ENCODE peak calls at places on chromosomes 2 and 18, in four cellular contexts. J, Q, U and F are unnamed samples. For H3K9me3, the result is how much of the 10 kb centered on the place peaks cover.

GRCh38 chr18:69127844-69128486 is 272.7 kb upstream of the DOK6 start:
- DNase-seq in J (no peak), Q (no peak), U (no peak), F (no peak)

GRCh38 chr2:178069551-178069950 is 3.0 kb downstream of the PDE11A start:
- DNase-seq in J (no peak), Q (no peak), U (no peak), F (no peak)

GRCh38 chr2:46151582-46151981 is 145.6 kb upstream of the EPAS1 start:
- DNase-seq in J (no peak), Q (no peak), U (peak), F (no peak)

GRCh38 chr2:31469648-31470047 is 55.1 kb upstream of the XDH start:
- DNase-seq in J (no peak), Q (no peak), U (no peak), F (no peak)

GRCh38 chr2:238170386-238171071 is 11.8 kb downstream of the ERFE start:
- DNase-seq in J (no peak), Q (no peak), U (no peak), F (no peak)

GRCh38 chr2:60992985-60993392 is 24.5 kb upstream of the PEX13 start:
- DNase-seq in J (no peak), Q (no peak), U (no peak), F (no peak)

GRCh38 chr2:208546860-208547650 is 140.5 kb downstream of the PTH2R start:
- DNase-seq in J (no peak), Q (no peak), U (no peak), F (no peak)

GRCh38 chr2:225457462-225457861 is 58.0 kb downstream of the NYAP2 start:
- DNase-seq in J (no peak), Q (no peak), U (no peak), F (no peak)

GRCh38 chr18:26621161-26622026 is 73.0 kb upstream of the KCTD1 start:
- DNase-seq in J (peak), Q (peak), U (no peak), F (peak)

GRCh38 chr2:138814123-138814883 is 34.1 kb upstream of the NXPH2 start:
- DNase-seq in J (no peak), Q (peak), U (no peak), F (no peak)

GRCh38 chr2:1675633-1676032 is 68.7 kb downstream of the PXDN start:
- DNase-seq in J (peak), Q (peak), U (peak), F (peak)

GRCh38 chr18:61703508-61703907 is 189.3 kb downstream of the RNF152 start:
- DNase-seq in J (no peak), Q (no peak), U (peak), F (no peak)

GRCh38 chr2:230908595-230909191 is 16.3 kb downstream of the GPR55 start:
- DNase-seq in J (peak), Q (no peak), U (peak), F (peak)

GRCh38 chr2:230906471-230907230 is 18.4 kb downstream of the GPR55 start:
- DNase-seq in J (no peak), Q (no peak), U (no peak), F (no peak)

GRCh38 chr2:230907361-230908093 is 17.5 kb downstream of the GPR55 start:
- DNase-seq in J (no peak), Q (no peak), U (no peak), F (no peak)

GRCh38 chr2:230909841-230910545 is 15.0 kb downstream of the GPR55 start:
- DNase-seq in J (no peak), Q (no peak), U (no peak), F (no peak)

DNA sequence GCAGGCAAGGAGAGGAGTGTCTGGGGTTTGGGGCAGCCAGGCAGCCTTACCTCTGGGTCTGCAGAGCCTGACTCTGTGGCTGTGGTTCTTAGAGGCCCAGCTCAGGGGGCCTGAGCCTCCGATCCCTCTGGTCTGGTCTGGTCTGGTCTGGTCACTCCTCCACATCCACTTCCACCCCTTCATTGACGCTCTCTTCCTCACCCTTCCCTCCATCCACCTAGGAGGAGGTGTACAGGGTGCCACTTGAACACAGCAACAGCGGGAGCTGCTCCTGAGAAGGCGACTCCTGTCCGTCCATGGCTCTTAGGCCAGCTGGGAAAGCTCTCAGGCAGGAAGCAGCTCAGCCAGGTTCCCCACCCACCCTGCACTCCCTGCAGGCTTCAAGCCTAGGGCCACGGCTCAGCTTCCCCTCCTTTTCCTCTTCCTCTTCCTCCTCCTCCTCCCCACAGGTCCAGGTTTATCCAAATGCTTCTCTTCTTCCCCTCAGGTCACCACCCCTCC is 16.9 kb downstream of the GPR55 start:
- DNase-seq in J (no peak), Q (no peak), U (peak), F (no peak)
- H3K4me3 ChIP-seq in J (no peak), Q (no peak), U (no peak), F (no peak)

GRCh38 chr2:105596522-105596921 is 148.2 kb upstream of the NCK2 start:
- DNase-seq in J (no peak), Q (no peak), U (no peak), F (no peak)

GRCh38 chr2:105597831-105598293 is 146.8 kb upstream of the NCK2 start:
- DNase-seq in J (no peak), Q (no peak), U (no peak), F (no peak)

GRCh38 chr2:105598853-105599252 is 145.9 kb upstream of the NCK2 start:
- DNase-seq in J (no peak), Q (no peak), U (no peak), F (no peak)

GRCh38 chr2:105598404-105598803 is 146.3 kb upstream of the NCK2 start:
- DNase-seq in J (no peak), Q (no peak), U (no peak), F (no peak)

GRCh38 chr2:105597011-105597830 is 147.5 kb upstream of the NCK2 start:
- DNase-seq in J (no peak), Q (no peak), U (no peak), F (no peak)
- H3K9me3 ChIP-seq in J (under half), Q (under half), U (under half), F (under half)

GRCh38 chr2:65368464-65368863 is 63.9 kb downstream of the SPRED2 start:
- DNase-seq in J (no peak), Q (no peak), U (no peak), F (no peak)

GRCh38 chr2:65369574-65369973 is 62.8 kb downstream of the SPRED2 start:
- DNase-seq in J (no peak), Q (no peak), U (no peak), F (no peak)

GRCh38 chr2:65370387-65371093 is 61.9 kb downstream of the SPRED2 start:
- DNase-seq in J (no peak), Q (no peak), U (no peak), F (no peak)

GRCh38 chr2:65371094-65371474 is 61.3 kb downstream of the SPRED2 start:
- DNase-seq in J (no peak), Q (no peak), U (no peak), F (no peak)

DNA sequence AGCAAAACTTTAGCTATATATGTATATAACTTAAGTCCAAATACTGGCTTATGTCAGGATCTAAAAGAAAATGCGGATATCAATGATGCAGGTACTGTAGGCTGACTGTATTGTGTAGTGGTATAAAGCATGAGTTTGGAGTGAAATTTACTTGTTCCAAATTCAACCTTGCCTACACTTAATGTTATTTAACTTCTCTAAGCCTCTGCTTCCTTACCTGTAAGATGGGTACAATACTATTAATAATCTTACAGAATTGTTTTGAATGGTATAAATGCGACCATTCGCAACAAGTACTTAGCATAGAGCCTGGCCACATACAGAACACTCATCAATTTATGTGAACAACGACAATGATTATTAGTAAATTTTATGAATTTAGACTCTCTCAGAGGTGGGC is 62.4 kb downstream of the SPRED2 start:
- DNase-seq in J (no peak), Q (no peak), U (no peak), F (no peak)
- H3K4me3 ChIP-seq in J (no peak), Q (no peak), U (no peak), F (no peak)

GRCh38 chr18:71212222-71212621 is 923.4 kb downstream of the SOCS6 start:
- DNase-seq in J (no peak), Q (no peak), U (no peak), F (no peak)
- H3K9me3 ChIP-seq in J (under half), Q (under half), U (under half), F (under half)

DNA sequence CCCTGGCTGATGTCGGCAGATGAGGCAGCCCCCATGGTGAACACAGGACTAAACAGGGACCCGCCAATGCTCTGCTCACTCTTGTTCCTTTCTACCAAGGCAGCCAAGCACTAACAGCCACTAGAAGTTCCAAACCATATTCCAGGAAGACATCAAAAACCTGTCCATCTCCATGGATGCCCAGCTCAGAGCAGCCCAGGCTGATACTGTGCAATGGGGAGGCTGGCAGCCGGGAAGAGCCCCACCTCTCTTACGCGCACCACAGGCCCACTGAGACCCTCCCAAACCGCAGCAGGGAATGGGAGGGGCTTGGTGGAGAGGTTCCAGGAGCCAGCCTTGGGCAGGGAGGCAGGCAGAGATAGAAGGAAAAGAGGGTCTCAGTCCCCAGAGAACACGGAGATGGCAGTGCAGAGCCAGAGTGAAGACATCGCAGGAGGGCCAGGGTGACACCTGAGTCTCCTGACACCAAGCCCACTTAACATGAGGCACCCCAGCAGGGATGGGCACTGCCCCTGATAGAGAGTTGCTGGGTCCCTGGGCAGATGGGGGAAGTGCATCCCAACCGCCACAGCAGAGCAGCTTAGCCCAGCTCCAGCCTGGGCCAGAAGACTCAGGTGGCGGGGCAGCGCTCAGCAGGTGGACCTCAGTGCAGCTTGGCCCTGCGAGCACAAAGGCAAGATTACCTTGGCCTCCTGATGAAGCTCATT is 3.4 kb downstream of the HS6ST1 start:
- DNase-seq in J (no peak), Q (peak), U (no peak), F (no peak)
- H3K4me3 ChIP-seq in J (no peak), Q (peak), U (peak), F (no peak)

GRCh38 chr18:13696961-13697360 is 29.4 kb downstream of the FAM210A start:
- DNase-seq in J (no peak), Q (no peak), U (peak), F (no peak)
- H3K9me3 ChIP-seq in J (under half), Q (under half), U (under half), F (under half)

DNA sequence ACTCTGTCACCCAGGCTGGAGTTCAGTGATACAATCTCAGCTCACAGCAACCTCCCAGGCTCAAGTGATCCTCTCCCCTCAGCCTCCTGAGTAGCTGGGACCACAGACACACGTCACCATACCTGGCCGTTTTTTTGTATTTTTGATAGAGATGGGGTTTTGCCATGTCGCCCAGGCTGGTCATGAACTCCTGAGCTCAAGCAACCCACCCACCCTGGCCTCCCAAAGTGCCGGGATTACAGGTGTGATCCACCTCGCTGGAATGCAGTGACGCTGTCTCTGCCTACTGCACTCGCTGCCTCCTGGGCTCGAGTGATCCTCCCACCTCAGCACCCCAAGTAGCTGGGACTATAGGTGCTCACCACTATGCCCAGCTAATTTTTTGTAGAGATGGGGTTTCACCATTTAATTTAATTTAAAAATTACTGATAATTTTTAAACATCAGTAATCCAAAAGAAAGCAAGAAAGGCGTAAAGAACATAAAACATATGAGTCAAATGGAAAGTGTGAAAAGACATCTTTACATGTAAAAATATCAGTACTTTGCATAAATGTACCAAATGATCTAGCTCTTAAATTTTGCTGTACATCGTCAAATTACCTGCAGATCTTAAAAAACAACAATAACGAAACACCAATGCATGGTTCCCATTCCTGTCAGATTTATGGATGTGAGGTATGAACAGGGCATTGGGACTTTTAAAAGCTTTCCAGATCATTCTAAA is 2.8 kb upstream of the ZNF236 start:
- DNase-seq in J (no peak), Q (no peak), U (no peak), F (no peak)
- H3K4me3 ChIP-seq in J (peak), Q (no peak), U (no peak), F (no peak)

DNA sequence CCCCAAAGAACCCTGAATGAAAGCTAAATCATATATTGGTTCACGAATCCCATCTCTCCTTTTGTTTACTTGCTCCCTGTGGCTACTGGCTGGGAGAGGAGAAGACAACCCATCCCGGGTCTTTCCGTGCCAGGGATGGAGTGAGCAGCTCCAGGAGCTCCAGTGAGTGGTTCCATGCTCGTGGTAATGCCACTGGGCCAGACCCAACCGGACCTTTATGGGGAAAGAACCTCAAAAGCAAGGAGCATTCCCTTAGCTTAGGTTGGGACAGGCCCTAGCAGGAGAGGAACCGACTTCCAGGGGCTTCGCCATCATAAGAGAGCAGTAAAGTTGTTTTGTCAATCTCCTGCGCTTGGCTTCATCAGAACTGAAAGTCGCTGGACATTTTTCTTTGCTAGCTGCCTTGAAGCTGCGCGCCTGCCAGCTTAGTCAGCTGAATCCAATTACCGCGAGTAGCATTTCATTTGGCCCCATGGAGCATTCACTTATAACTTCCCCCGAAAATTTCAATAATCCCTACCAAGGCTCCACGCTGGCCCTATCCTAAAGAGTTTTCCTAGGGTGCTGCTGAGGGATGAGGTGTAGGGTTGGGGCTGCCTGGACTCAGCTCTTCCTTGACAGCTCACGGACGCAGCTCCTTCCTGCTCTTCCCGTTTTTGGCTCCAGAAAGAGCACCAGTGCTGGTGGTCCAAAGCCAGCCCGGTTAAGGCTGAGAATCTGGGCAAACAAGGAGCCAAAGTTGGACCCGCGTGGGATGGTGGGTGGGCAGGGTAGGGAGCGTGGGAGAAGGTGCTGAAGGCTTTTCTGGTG is 4.9 kb downstream of the HOXD3 start:
- DNase-seq in J (no peak), Q (peak), U (peak), F (peak)
- H3K9me3 ChIP-seq in J (under half), Q (under half), U (under half), F (under half)

GRCh38 chr2:36355890-36356198 is 266 bp downstream of the CRIM1 start:
- DNase-seq in J (no peak), Q (no peak), U (no peak), F (no peak)
- H3K4me3 ChIP-seq in J (peak), Q (peak), U (peak), F (peak)